ENCODE peak calls at places on chromosomes 5 and 9, in seven cellular contexts. J is HS-27A, P is nephron progenitor cell, E is HepG2, M is T-helper 1 cell, L is upper lobe of right lung, U is KBM-7. Y is an unnamed sample.

GRCh38 chr5:135445306-135445940 is 1.7 kb downstream of the DCANP1 start:
- DNase-seq in J (no peak), P (no peak), E (no peak), M (no peak), L (peak; percentile 55), U (no peak), Y (peak; percentile 37)

GRCh38 chr5:158770506-158770905 is 329.2 kb downstream of the EBF1 start:
- DNase-seq in J (no peak), P (no peak), E (peak; percentile 2), M (no peak), L (no peak), U (peak; percentile 55), Y (no peak)

GRCh38 chr5:40984884-40985283 is 75.6 kb downstream of the C7 start:
- DNase-seq in J (peak; percentile 81), P (no peak), E (no peak), M (no peak), L (no peak), U (no peak), Y (no peak)

GRCh38 chr5:43461066-43461465 is 22.6 kb downstream of the TMEM267 start:
- DNase-seq in J (no peak), P (no peak), E (no peak), M (no peak), L (no peak), U (no peak), Y (no peak)

GRCh38 chr5:156451505-156451904 is 124.5 kb downstream of the SGCD start:
- DNase-seq in J (no peak), P (no peak), E (no peak), M (no peak), L (no peak), U (no peak), Y (no peak)

GRCh38 chr9:99076483-99077171 is 28.3 kb upstream of the TGFBR1 start:
- DNase-seq in J (no peak), P (no peak), E (no peak), M (peak; percentile 15), L (no peak), U (peak; percentile 68), Y (no peak)

GRCh38 chr9:108991479-108991878 is 21.8 kb downstream of the CTNNAL1 start:
- DNase-seq in J (no peak), P (no peak), E (no peak), M (no peak), L (no peak), U (no peak), Y (no peak)

GRCh38 chr5:177132504-177133118 is 962 bp upstream of the NSD1 start:
- DNase-seq in J (no peak), P (peak; percentile 78), E (no peak), M (peak; percentile 40), L (no peak), U (no peak), Y (peak; percentile 77)

GRCh38 chr5:78720234-78720985 is 71.8 kb upstream of the LHFPL2 start:
- DNase-seq in J (no peak), P (peak; percentile 20), E (no peak), M (no peak), L (no peak), U (peak; percentile 23), Y (no peak)

GRCh38 chr9:114172981-114173833 is 17.9 kb downstream of the COL27A1 start:
- DNase-seq in J (no peak), P (no peak), E (peak; percentile 26), M (no peak), L (no peak), U (no peak), Y (no peak)

GRCh38 chr9:68492801-68493200 is 47.9 kb downstream of the TMEM252 start:
- DNase-seq in J (no peak), P (no peak), E (no peak), M (no peak), L (no peak), U (no peak), Y (no peak)

GRCh38 chr9:128102861-128103588 is 24.5 kb downstream of the PTGES2 start:
- DNase-seq in J (no peak), P (peak; percentile 58), E (peak; percentile 94), M (no peak), L (no peak), U (no peak), Y (no peak)

GRCh38 chr5:181217111-181217804 is 5.8 kb upstream of the TRIM41 start:
- DNase-seq in J (no peak), P (peak; percentile 68), E (no peak), M (peak; percentile 69), L (peak; percentile 77), U (peak; percentile 80), Y (peak; percentile 46)

GRCh38 chr9:86854898-86855523 is 92.3 kb downstream of the GAS1 start:
- DNase-seq in J (peak; percentile 60), P (peak; percentile 72), E (peak; percentile 58), M (no peak), L (no peak), U (no peak), Y (peak; percentile 49)